ENCODE peak calls at places on chromosome 17, in four cellular contexts. One of them, this sample, is unnamed.

GRCh38 chr17:15404116-15404730 is 62.8 kb upstream of the TEKT3 start:
- DNase-seq in stimulated activated CD8-positive, alpha-beta memory T cell treated with anti-CD3 and anti-CD28 coated beads, Interleukin-4, amount 100 ng/mL, for 48 hours: no peak
- DNase-seq in activated naive CD8-positive, alpha-beta T cell treated with anti-CD3 and anti-CD28 coated beads, Interleukin-2, amount 50 U/mL, for 24 hours: no peak
- DNase-seq in AML-193: no peak
- DNase-seq in this sample: no peak

GRCh38 chr17:14124854-14125253 is 55.5 kb downstream of the COX10 start:
- DNase-seq in activated naive CD8-positive, alpha-beta T cell treated with anti-CD3 and anti-CD28 coated beads, Interleukin-2, amount 50 U/mL, for 24 hours: no peak
- DNase-seq in AML-193: no peak
- DNase-seq in stimulated activated CD8-positive, alpha-beta memory T cell treated with anti-CD3 and anti-CD28 coated beads, Interleukin-4, amount 100 ng/mL, for 48 hours: no peak
- DNase-seq in this sample: no peak

GRCh38 chr17:32794533-32795246 is 82.2 kb downstream of the MYO1D start:
- DNase-seq in AML-193: no peak
- DNase-seq in activated naive CD8-positive, alpha-beta T cell treated with anti-CD3 and anti-CD28 coated beads, Interleukin-2, amount 50 U/mL, for 24 hours: no peak
- DNase-seq in stimulated activated CD8-positive, alpha-beta memory T cell treated with anti-CD3 and anti-CD28 coated beads, Interleukin-4, amount 100 ng/mL, for 48 hours: no peak
- DNase-seq in this sample: no peak

GRCh38 chr17:74045608-74046007 is 157.9 kb upstream of the RPL38 start:
- DNase-seq in AML-193: no peak
- DNase-seq in stimulated activated CD8-positive, alpha-beta memory T cell treated with anti-CD3 and anti-CD28 coated beads, Interleukin-4, amount 100 ng/mL, for 48 hours: no peak
- DNase-seq in activated naive CD8-positive, alpha-beta T cell treated with anti-CD3 and anti-CD28 coated beads, Interleukin-2, amount 50 U/mL, for 24 hours: no peak
- DNase-seq in this sample: no peak

GRCh38 chr17:59451706-59452105 is 113.7 kb upstream of the DHX40 start:
- DNase-seq in activated naive CD8-positive, alpha-beta T cell treated with anti-CD3 and anti-CD28 coated beads, Interleukin-2, amount 50 U/mL, for 24 hours: no peak
- DNase-seq in stimulated activated CD8-positive, alpha-beta memory T cell treated with anti-CD3 and anti-CD28 coated beads, Interleukin-4, amount 100 ng/mL, for 48 hours: no peak
- DNase-seq in AML-193: no peak
- DNase-seq in this sample: no peak

GRCh38 chr17:74975943-74976342 is 3.4 kb upstream of the HID1 start:
- DNase-seq in stimulated activated CD8-positive, alpha-beta memory T cell treated with anti-CD3 and anti-CD28 coated beads, Interleukin-4, amount 100 ng/mL, for 48 hours: no peak
- DNase-seq in activated naive CD8-positive, alpha-beta T cell treated with anti-CD3 and anti-CD28 coated beads, Interleukin-2, amount 50 U/mL, for 24 hours: no peak
- DNase-seq in AML-193: no peak
- DNase-seq in this sample: no peak

GRCh38 chr17:3556905-3557767 is 476 bp downstream of the TRPV3 start:
- DNase-seq in activated naive CD8-positive, alpha-beta T cell treated with anti-CD3 and anti-CD28 coated beads, Interleukin-2, amount 50 U/mL, for 24 hours: no peak
- DNase-seq in stimulated activated CD8-positive, alpha-beta memory T cell treated with anti-CD3 and anti-CD28 coated beads, Interleukin-4, amount 100 ng/mL, for 48 hours: no peak
- DNase-seq in AML-193: no peak
- DNase-seq in this sample: no peak

GRCh38 chr17:70168979-70169706 is at the start of gene KCNJ2:
- DNase-seq in activated naive CD8-positive, alpha-beta T cell treated with anti-CD3 and anti-CD28 coated beads, Interleukin-2, amount 50 U/mL, for 24 hours: peak
- DNase-seq in stimulated activated CD8-positive, alpha-beta memory T cell treated with anti-CD3 and anti-CD28 coated beads, Interleukin-4, amount 100 ng/mL, for 48 hours: peak
- DNase-seq in AML-193: no peak
- DNase-seq in this sample: peak

GRCh38 chr17:19619705-19620325 is 28.7 kb upstream of the ALDH3A2 start:
- DNase-seq in activated naive CD8-positive, alpha-beta T cell treated with anti-CD3 and anti-CD28 coated beads, Interleukin-2, amount 50 U/mL, for 24 hours: no peak
- DNase-seq in stimulated activated CD8-positive, alpha-beta memory T cell treated with anti-CD3 and anti-CD28 coated beads, Interleukin-4, amount 100 ng/mL, for 48 hours: no peak
- DNase-seq in AML-193: no peak
- DNase-seq in this sample: no peak

GRCh38 chr17:40019140-40019991 is 4.1 kb downstream of the CSF3 start:
- DNase-seq in AML-193: no peak
- DNase-seq in stimulated activated CD8-positive, alpha-beta memory T cell treated with anti-CD3 and anti-CD28 coated beads, Interleukin-4, amount 100 ng/mL, for 48 hours: no peak
- DNase-seq in activated naive CD8-positive, alpha-beta T cell treated with anti-CD3 and anti-CD28 coated beads, Interleukin-2, amount 50 U/mL, for 24 hours: no peak
- DNase-seq in this sample: no peak

GRCh38 chr17:34727601-34728000 is 148.2 kb downstream of the TMEM132E start:
- DNase-seq in AML-193: no peak
- DNase-seq in stimulated activated CD8-positive, alpha-beta memory T cell treated with anti-CD3 and anti-CD28 coated beads, Interleukin-4, amount 100 ng/mL, for 48 hours: no peak
- DNase-seq in activated naive CD8-positive, alpha-beta T cell treated with anti-CD3 and anti-CD28 coated beads, Interleukin-2, amount 50 U/mL, for 24 hours: no peak
- DNase-seq in this sample: no peak

GRCh38 chr17:7011942-7012254 is 526 bp upstream of the RNASEK start:
- DNase-seq in stimulated activated CD8-positive, alpha-beta memory T cell treated with anti-CD3 and anti-CD28 coated beads, Interleukin-4, amount 100 ng/mL, for 48 hours: no peak
- DNase-seq in AML-193: no peak
- DNase-seq in activated naive CD8-positive, alpha-beta T cell treated with anti-CD3 and anti-CD28 coated beads, Interleukin-2, amount 50 U/mL, for 24 hours: no peak
- DNase-seq in this sample: no peak

GRCh38 chr17:67449885-67450755 is 73.0 kb downstream of the PITPNC1 start:
- DNase-seq in AML-193: no peak
- DNase-seq in activated naive CD8-positive, alpha-beta T cell treated with anti-CD3 and anti-CD28 coated beads, Interleukin-2, amount 50 U/mL, for 24 hours: no peak
- DNase-seq in stimulated activated CD8-positive, alpha-beta memory T cell treated with anti-CD3 and anti-CD28 coated beads, Interleukin-4, amount 100 ng/mL, for 48 hours: no peak
- DNase-seq in this sample: no peak

GRCh38 chr17:79573196-79573929 is 37.5 kb downstream of the RBFOX3 start:
- DNase-seq in AML-193: no peak
- DNase-seq in stimulated activated CD8-positive, alpha-beta memory T cell treated with anti-CD3 and anti-CD28 coated beads, Interleukin-4, amount 100 ng/mL, for 48 hours: no peak
- DNase-seq in activated naive CD8-positive, alpha-beta T cell treated with anti-CD3 and anti-CD28 coated beads, Interleukin-2, amount 50 U/mL, for 24 hours: no peak
- DNase-seq in this sample: no peak

GRCh38 chr17:39981207-39982068 is 831 bp downstream of the PSMD3 start:
- DNase-seq in stimulated activated CD8-positive, alpha-beta memory T cell treated with anti-CD3 and anti-CD28 coated beads, Interleukin-4, amount 100 ng/mL, for 48 hours: no peak
- DNase-seq in AML-193: peak
- DNase-seq in activated naive CD8-positive, alpha-beta T cell treated with anti-CD3 and anti-CD28 coated beads, Interleukin-2, amount 50 U/mL, for 24 hours: no peak
- DNase-seq in this sample: no peak

This sample was measured in cortex of kidney.